ENCODE peak calls at places on chromosome 1, in four cellular contexts. L, Z, U and J are unnamed samples.

GRCh38 chr1:76209238-76209637 is 134.7 kb downstream of the ST6GALNAC3 start:
- DNase-seq in L (no peak), Z (no peak), U (no peak), J (no peak)

GRCh38 chr1:226717256-226717909 is 21.7 kb downstream of the ITPKB start:
- DNase-seq in L (peak), Z (no peak), U (no peak), J (no peak)

GRCh38 chr1:116909511-116910378 is at the start of gene PTGFRN:
- DNase-seq in L (no peak), Z (peak), U (peak), J (peak)

GRCh38 chr1:248823517-248824001 is 2.2 kb downstream of the SH3BP5L start:
- DNase-seq in L (no peak), Z (no peak), U (peak), J (peak)

GRCh38 chr1:92965003-92965402 is 3.7 kb upstream of the DIPK1A start:
- DNase-seq in L (peak), Z (no peak), U (no peak), J (no peak)

GRCh38 chr1:104648269-104648691 is 898.6 kb downstream of the AMY1C start:
- DNase-seq in L (peak), Z (no peak), U (peak), J (no peak)

GRCh38 chr1:179129702-179130473 is 48.0 kb downstream of the TOR3A start:
- DNase-seq in L (peak), Z (no peak), U (peak), J (no peak)

GRCh38 chr1:228058981-228059535 is 23.4 kb upstream of the ARF1 start:
- DNase-seq in L (no peak), Z (no peak), U (no peak), J (no peak)

GRCh38 chr1:24927886-24928630 is 2.0 kb downstream of the RUNX3 start:
- DNase-seq in L (no peak), Z (no peak), U (no peak), J (no peak)

GRCh38 chr1:222665964-222666363 is 46.3 kb downstream of the AIDA start:
- DNase-seq in L (no peak), Z (no peak), U (no peak), J (no peak)

GRCh38 chr1:48470506-48470905 is 1.5 kb downstream of the SPATA6 start:
- DNase-seq in L (no peak), Z (peak), U (peak), J (peak)

GRCh38 chr1:40895601-40896000 is 33.4 kb upstream of the CITED4 start:
- DNase-seq in L (no peak), Z (no peak), U (no peak), J (no peak)

GRCh38 chr1:40899230-40899870 is 37.2 kb upstream of the CITED4 start:
- DNase-seq in L (no peak), Z (peak), U (no peak), J (peak)

GRCh38 chr1:40897499-40897898 is 35.3 kb upstream of the CITED4 start:
- DNase-seq in L (peak), Z (no peak), U (no peak), J (no peak)

GRCh38 chr1:40896482-40896881 is 34.3 kb upstream of the CITED4 start:
- DNase-seq in L (no peak), Z (no peak), U (no peak), J (no peak)

GRCh38 chr1:40898434-40898900 is 36.3 kb upstream of the CITED4 start:
- DNase-seq in L (no peak), Z (no peak), U (peak), J (peak)
- H3K4me3 ChIP-seq in L (no peak), Z (no peak), U (no peak), J (no peak)

GRCh38 chr1:153616885-153617428 is 832 bp upstream of the S100A14 start:
- DNase-seq in L (no peak), Z (peak), U (no peak), J (no peak)

GRCh38 chr1:153614189-153614900 is 1.4 kb upstream of the S100A16 start:
- DNase-seq in L (no peak), Z (no peak), U (no peak), J (no peak)

GRCh38 chr1:153616144-153616884 is at the start of gene S100A14:
- DNase-seq in L (no peak), Z (peak), U (no peak), J (peak)

GRCh38 chr1:153614906-153615305 is 1.2 kb downstream of the S100A14 start:
- DNase-seq in L (no peak), Z (no peak), U (no peak), J (no peak)

GRCh38 chr1:153615406-153615805 is 719 bp downstream of the S100A14 start:
- DNase-seq in L (no peak), Z (no peak), U (no peak), J (no peak)
- H3K4me3 ChIP-seq in L (no peak), Z (peak), U (no peak), J (no peak)

DNA sequence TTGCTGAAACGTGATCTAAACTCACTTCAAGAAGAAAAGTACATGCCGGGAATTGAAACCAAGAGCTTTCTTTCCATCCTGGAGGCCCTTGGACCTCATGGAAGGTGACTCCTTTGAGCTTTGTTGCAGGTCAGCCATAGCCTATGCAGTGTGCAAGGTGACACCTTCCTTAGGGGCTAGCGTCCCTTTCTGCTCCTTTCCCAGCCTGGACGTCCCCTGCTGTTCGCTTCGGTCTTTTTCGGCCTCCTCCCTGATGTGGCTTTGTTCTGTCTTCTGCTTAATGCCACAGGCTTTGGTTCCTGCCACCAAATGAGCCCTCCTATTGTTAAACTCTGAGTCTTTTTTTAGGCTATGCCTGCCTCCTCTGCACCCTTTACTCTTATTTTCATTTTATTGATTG is 308.8 kb downstream of the BRINP2 start:
- DNase-seq in L (no peak), Z (no peak), U (no peak), J (no peak)
- H3K4me3 ChIP-seq in L (no peak), Z (no peak), U (no peak), J (no peak)

DNA sequence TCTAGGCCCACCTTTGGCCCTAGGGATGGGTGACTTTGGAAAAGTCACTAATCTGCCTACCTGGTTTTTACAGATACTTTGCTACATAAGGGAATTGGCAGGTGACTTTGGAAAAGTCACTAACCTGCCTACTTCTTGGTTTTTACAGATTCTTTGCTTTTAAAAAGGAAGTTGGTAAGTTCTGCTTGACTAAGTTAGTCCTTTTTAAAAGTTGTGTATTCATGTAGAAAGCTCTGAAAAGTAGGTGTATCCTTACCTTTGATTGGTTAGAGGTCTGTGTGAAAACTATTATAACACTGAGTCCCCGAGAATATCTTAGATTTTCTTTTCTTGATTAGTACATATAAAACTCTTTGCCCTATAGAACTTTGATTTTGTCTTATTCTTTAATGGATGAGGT is 12.4 kb downstream of the ATF6 start:
- DNase-seq in L (no peak), Z (no peak), U (no peak), J (no peak)
- H3K4me3 ChIP-seq in L (peak), Z (no peak), U (no peak), J (no peak)

DNA sequence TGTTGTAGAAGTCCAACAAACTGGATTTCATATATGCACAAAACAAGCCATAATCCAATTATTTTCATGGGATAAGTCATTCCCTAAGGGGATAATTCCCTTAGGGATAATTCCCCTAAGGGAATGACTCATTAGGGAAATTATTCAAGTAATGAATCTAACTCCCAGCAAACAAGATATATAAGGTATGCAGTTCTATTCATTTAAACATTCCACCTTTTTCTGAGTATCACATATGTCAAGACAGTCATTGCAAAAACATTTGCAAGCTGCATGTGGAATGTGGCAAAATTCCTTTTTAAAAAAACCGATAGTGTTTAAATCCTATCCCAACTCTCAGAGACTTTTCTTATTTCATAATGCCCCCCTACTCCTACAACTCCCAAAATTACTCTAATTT is 131.2 kb downstream of the AKT3 start:
- DNase-seq in L (no peak), Z (no peak), U (peak), J (no peak)
- H3K4me3 ChIP-seq in L (no peak), Z (no peak), U (no peak), J (no peak)

GRCh38 chr1:202192770-202193613 is 607 bp upstream of the LGR6 start:
- DNase-seq in L (peak), Z (peak), U (peak), J (peak)
- H3K4me3 ChIP-seq in L (no peak), Z (no peak), U (no peak), J (no peak)